ENCODE peak calls at places on chromosomes 6 and 20, in four cellular contexts. X is GM12878, E is K562, Z is HL-60. J is an unnamed sample.

GRCh38 chr6:20211941-20212391 is 303 bp downstream of the MBOAT1 start:
- DNase-seq in Z (no peak), E (no peak), X (no peak), J (no peak)

GRCh38 chr20:58991720-58992119 is 10.7 kb downstream of the NELFCD start:
- DNase-seq in X (no peak), Z (no peak), E (no peak), J (no peak)

GRCh38 chr6:108619431-108620197 is 58.9 kb downstream of the FOXO3 start:
- DNase-seq in X (no peak), Z (no peak), E (no peak), J (no peak)

GRCh38 chr6:53858913-53859312 is 64.1 kb downstream of the LRRC1 start:
- DNase-seq in Z (no peak), E (no peak), X (no peak), J (no peak)

GRCh38 chr20:50413088-50413500 is 97.1 kb upstream of the PTPN1 start:
- DNase-seq in E (no peak), X (no peak), Z (peak), J (no peak)

GRCh38 chr6:21846541-21847451 is 253.2 kb downstream of the SOX4 start:
- DNase-seq in X (no peak), Z (no peak), E (no peak), J (no peak)

GRCh38 chr6:121449331-121449730 is 13.9 kb downstream of the GJA1 start:
- DNase-seq in X (no peak), Z (no peak), E (no peak), J (no peak)

GRCh38 chr6:56445818-56446217 is 196.9 kb downstream of the DST start:
- DNase-seq in Z (no peak), E (no peak), X (no peak), J (no peak)

GRCh38 chr6:106997392-106998257 is 23.1 kb upstream of the CD24 start:
- DNase-seq in Z (peak), E (peak), X (peak), J (peak)

DNA sequence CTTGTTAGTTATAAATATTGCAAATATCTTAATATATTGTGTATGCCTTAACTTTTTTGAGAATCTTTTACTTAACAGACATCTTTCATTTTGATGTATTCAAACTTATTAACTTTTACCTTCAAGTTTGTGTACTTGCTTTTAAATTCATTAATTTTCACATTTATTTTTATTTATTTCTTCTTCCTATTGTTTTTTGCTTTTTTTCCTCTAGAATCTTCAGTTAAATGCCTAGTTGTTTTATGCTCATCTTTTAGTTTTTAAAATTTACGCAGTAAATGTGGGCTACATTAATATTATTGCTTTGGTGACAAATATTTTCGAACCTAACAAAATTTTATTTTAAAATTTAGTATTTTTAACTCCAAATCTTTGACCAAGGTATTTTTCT is 89.0 kb downstream of the TNFAIP3 start:
- DNase-seq in E (no peak), X (no peak), Z (no peak), J (no peak)
- TF ChIP-seq SPI1 in E (no peak), X (no peak), Z (no peak), J (no peak)

GRCh38 chr6:38510205-38510604 is 129.5 kb downstream of the BTBD9 start:
- DNase-seq in E (no peak), Z (no peak), X (no peak), J (no peak)
- TF ChIP-seq SPI1 in E (no peak), Z (no peak), X (no peak), J (no peak)

DNA sequence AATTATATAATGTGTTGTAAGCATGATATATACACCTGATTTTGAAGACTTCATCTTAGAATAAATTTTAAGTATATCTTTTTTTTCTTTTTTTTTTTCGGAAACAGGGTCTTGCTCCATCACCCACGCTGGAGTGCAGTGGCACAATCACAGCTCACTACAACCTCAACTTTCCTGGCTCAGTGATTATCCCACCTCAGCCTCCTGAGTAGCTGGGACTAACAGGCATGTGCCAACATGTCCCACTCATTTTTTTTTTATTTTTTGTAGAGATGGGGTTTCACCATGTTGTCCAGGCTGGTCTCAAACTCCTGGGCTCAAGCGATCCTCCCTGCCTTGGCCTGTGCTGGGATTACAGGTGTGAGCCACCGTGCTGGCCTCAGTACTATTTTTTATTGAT is 17.1 kb downstream of the VPS52 start:
- DNase-seq in E (no peak), Z (no peak), X (no peak), J (no peak)
- TF ChIP-seq SPI1 in E (no peak), Z (no peak), X (no peak), J (no peak)

DNA sequence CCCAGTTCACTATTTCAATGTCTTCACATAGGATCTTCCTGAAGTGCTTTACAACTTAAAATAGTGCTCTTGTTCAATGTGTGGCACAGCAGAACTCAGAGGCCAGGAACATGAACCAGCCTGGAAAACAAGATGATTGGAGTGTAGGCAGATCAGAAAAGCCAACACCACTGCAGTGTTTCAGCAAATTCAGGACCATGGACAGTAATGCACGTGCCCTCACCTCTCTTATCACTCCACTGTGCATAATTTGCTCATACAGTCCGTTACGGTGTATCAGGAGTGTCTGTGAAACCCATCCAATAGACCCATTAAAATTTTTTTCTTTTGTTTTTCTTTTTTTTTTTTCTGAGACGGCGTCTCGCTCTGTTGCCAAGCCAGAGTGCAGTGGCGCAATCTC is 27.6 kb upstream of the HACE1 start:
- DNase-seq in E (peak), X (no peak), Z (no peak), J (no peak)
- TF ChIP-seq SPI1 in E (no peak), X (no peak), Z (no peak), J (no peak)